ENCODE peak calls at places on chromosomes 6 and 20, in four cellular contexts. B is mammary epithelial cell, J is right cardiac atrium, R is dorsolateral prefrontal cortex. V is an unnamed sample.

GRCh38 chr6:117677553-117678131 is 2.4 kb downstream of the NUS1 start:
- DNase-seq in B (peak; percentile 78), J (no peak), R (no peak), V (no peak)

GRCh38 chr6:144712541-144712940 is 427.4 kb downstream of the UTRN start:
- DNase-seq in B (no peak), J (no peak), R (no peak), V (no peak)

GRCh38 chr6:29980501-29980900 is 38.2 kb downstream of the HLA-A start:
- DNase-seq in B (no peak), J (no peak), R (no peak), V (no peak)

GRCh38 chr6:170024940-170025339 is 265.9 kb downstream of the DLL1 start:
- DNase-seq in B (peak; percentile 3), J (no peak), R (peak; percentile 31), V (no peak)

GRCh38 chr6:160005861-160006540 is 37.1 kb downstream of the IGF2R start:
- DNase-seq in B (peak; percentile 19), J (peak; percentile 80), R (no peak), V (no peak)

GRCh38 chr20:9281770-9282169 is 212.9 kb downstream of the PLCB4 start:
- DNase-seq in B (no peak), J (no peak), R (no peak), V (no peak)

GRCh38 chr6:14996892-14997291 is 249.0 kb upstream of the JARID2 start:
- DNase-seq in B (no peak), J (no peak), R (no peak), V (no peak)

GRCh38 chr6:85186546-85187170 is 263.2 kb upstream of the NT5E start:
- DNase-seq in B (peak; percentile 34), J (no peak), R (no peak), V (no peak)

GRCh38 chr6:23983691-23984090 is 142.3 kb upstream of the NRSN1 start:
- DNase-seq in B (no peak), J (no peak), R (no peak), V (no peak)

GRCh38 chr6:138297761-138298298 is 79.5 kb upstream of the PBOV1 start:
- DNase-seq in B (peak; percentile 66), J (no peak), R (no peak), V (no peak)

GRCh38 chr6:7073810-7074525 is 33.8 kb upstream of the RREB1 start:
- DNase-seq in B (no peak), J (peak; percentile 69), R (peak; percentile 33), V (no peak)

GRCh38 chr6:150008588-150008987 is 16.7 kb downstream of the RAET1L start:
- DNase-seq in B (no peak), J (no peak), R (no peak), V (no peak)

GRCh38 chr6:47655719-47656595 is 42.4 kb upstream of the ADGRF4 start:
- DNase-seq in B (peak; percentile 87), J (no peak), R (no peak), V (no peak)

GRCh38 chr6:134826889-134827737 is 122.8 kb downstream of the ALDH8A1 start:
- DNase-seq in B (peak; percentile 95), J (peak; percentile 95), R (no peak), V (no peak)

GRCh38 chr20:24778585-24779031 is 170.5 kb upstream of the CST7 start:
- DNase-seq in B (no peak), J (no peak), R (peak; percentile 24), V (no peak)

GRCh38 chr6:166112580-166112979 is 55.1 kb downstream of the TBXT start:
- DNase-seq in B (no peak), J (no peak), R (no peak), V (no peak)

GRCh38 chr20:16701296-16701695 is 28.5 kb upstream of the SNRPB2 start:
- DNase-seq in B (peak; percentile 6), J (no peak), R (no peak), V (no peak)

GRCh38 chr20:19932170-19932667 is 84.9 kb upstream of the NAA20 start:
- DNase-seq in B (peak; percentile 64), J (peak; percentile 71), R (no peak), V (no peak)

GRCh38 chr6:87794922-87795885 is 93.2 kb upstream of the AKIRIN2 start:
- DNase-seq in B (no peak), J (no peak), R (no peak), V (no peak)

GRCh38 chr6:3232017-3232838 is 4.8 kb upstream of the TUBB2B start:
- DNase-seq in B (no peak), J (no peak), R (no peak), V (no peak)

GRCh38 chr20:57148266-57148665 is 118.2 kb downstream of the BMP7 start:
- DNase-seq in B (no peak), J (no peak), R (no peak), V (no peak)

GRCh38 chr6:155128971-155129370 is 133.9 kb downstream of the TIAM2 start:
- DNase-seq in B (no peak), J (no peak), R (no peak), V (no peak)

GRCh38 chr6:144190593-144190992 is 40.3 kb downstream of the STX11 start:
- DNase-seq in B (peak; percentile 50), J (no peak), R (no peak), V (no peak)

GRCh38 chr20:46713957-46714834 is 4.7 kb downstream of the SLC2A10 start:
- DNase-seq in B (no peak), J (no peak), R (no peak), V (no peak)

GRCh38 chr6:161940519-161940918 is 666.7 kb upstream of the AGPAT4 start:
- DNase-seq in B (no peak), J (no peak), R (no peak), V (no peak)

GRCh38 chr6:73969982-73970960 is 274.3 kb downstream of the CD109 start:
- DNase-seq in B (peak; percentile 54), J (no peak), R (no peak), V (no peak)

GRCh38 chr20:308427-309038 is 11.2 kb downstream of the ZCCHC3 start:
- DNase-seq in B (peak; percentile 89), J (peak; percentile 55), R (no peak), V (no peak)

GRCh38 chr6:37761872-37762271 is 57.7 kb upstream of the ZFAND3 start:
- DNase-seq in B (no peak), J (no peak), R (no peak), V (no peak)

GRCh38 chr6:144360401-144360800 is 75.3 kb downstream of the UTRN start:
- DNase-seq in B (no peak), J (no peak), R (no peak), V (no peak)

GRCh38 chr20:13286600-13286999 is 65.5 kb downstream of the ISM1 start:
- DNase-seq in B (peak; percentile 84), J (no peak), R (no peak), V (no peak)
- H3K27ac ChIP-seq in B (peak overlapping the region; percentile 56), J (no peak overlapping the region), R (no peak overlapping the region), V (no peak overlapping the region)

DNA sequence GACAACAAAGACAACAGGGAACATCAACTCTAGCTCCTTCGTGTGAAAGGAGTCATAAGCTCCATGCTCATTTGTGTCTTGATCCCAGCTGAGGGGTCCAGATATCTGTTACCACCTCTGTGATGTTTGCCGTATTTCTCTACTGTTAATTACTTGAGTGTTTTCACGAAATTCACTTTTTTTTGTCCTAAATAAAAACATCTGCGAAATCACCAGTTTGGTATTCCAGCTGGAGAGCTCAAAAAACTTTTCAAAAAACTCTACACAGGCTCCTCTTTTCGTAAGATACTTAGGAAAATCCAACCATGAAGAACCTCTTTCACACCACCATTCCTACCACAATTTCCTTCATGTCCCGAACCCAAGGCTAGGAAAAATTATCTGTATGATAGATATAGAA is 25.3 kb downstream of the TRAF3IP2 start:
- DNase-seq in B (no peak), J (no peak), R (no peak), V (no peak)
- H3K27ac ChIP-seq in B (no peak overlapping the region), J (no peak overlapping the region), R (no peak overlapping the region), V (no peak overlapping the region)

GRCh38 chr6:44411141-44411540 is 23.6 kb downstream of the CDC5L start:
- DNase-seq in B (no peak), J (no peak), R (no peak), V (no peak)
- H3K27ac ChIP-seq in B (no peak overlapping the region), J (no peak overlapping the region), R (no peak overlapping the region), V (no peak overlapping the region)

GRCh38 chr6:111573892-111574800 is 31.5 kb downstream of the TRAF3IP2 start:
- DNase-seq in B (peak; percentile 80), J (no peak), R (no peak), V (no peak)

GRCh38 chr6:111573118-111573883 is 32.4 kb downstream of the TRAF3IP2 start:
- DNase-seq in B (peak; percentile 91), J (no peak), R (no peak), V (no peak)

GRCh38 chr6:111572216-111572706 is 33.4 kb downstream of the TRAF3IP2 start:
- DNase-seq in B (no peak), J (no peak), R (no peak), V (no peak)

GRCh38 chr6:111579816-111580215 is 25.9 kb downstream of the TRAF3IP2 start:
- DNase-seq in B (no peak), J (no peak), R (no peak), V (no peak)

DNA sequence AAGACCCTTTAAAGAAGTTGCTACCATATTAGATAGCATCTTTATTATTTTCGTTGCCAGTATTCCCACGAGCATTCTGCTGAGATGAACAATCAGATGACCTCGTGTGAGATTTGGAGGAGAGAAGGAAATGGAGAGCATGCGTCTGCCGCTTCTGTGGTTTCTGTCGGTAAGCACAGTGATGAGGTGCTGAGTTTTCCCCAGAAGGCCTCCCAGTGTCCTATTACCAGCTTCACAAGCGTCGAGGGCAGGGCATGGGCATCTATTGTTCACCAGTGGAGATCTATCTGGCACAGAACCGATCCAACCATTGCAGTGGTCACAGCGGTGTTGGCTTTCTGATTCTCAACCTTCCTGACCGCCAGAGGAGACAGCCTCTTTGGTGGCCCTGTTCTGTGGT is 29.4 kb downstream of the TRAF3IP2 start:
- DNase-seq in B (no peak), J (no peak), R (no peak), V (no peak)
- H3K27ac ChIP-seq in B (no peak overlapping the region), J (no peak overlapping the region), R (peak overlapping the region; percentile 6), V (no peak overlapping the region)

DNA sequence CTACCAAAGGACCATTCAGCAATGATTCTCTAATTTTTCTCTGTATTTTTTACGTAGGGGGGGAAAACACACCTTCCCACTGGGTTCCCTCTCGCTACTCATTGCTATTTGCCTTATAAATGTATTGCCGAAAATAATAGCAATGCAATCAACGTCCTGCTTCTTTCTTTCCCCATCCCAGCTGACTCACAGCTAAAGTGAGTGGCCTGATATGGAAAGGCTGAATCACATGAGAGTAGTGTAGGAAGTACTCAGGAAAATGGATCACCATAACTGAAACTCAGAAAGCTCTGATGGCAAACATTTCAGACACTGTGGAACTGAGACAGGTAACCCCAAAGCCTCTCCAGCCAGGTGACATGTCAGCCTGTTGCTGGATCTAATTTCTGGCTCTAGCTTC is 49.3 kb upstream of the SRPK1 start:
- DNase-seq in B (peak; percentile 35), J (no peak), R (no peak), V (no peak)
- H3K27ac ChIP-seq in B (no peak overlapping the region), J (no peak overlapping the region), R (peak overlapping the region; percentile 67), V (no peak overlapping the region)

GRCh38 chr6:164086326-164086887 is 671.9 kb downstream of the QKI start:
- DNase-seq in B (no peak), J (peak; percentile 16), R (no peak), V (no peak)
- H3K27ac ChIP-seq in B (no peak overlapping the region), J (peak overlapping the region; percentile 80), R (peak overlapping the region; percentile 79), V (peak overlapping the region; percentile 86)